ENCODE peak calls at places on chromosomes 1 and 21, in seven cellular contexts. J is K562, U is HCT116, D is HepG2, I is H1, Z is GM12878, H is SK-N-SH. S is an unnamed sample.

GRCh38 chr21:18334066-18334465 is 69.5 kb downstream of the TMPRSS15 start:
- DNase-seq in J (no peak), U (no peak), D (no peak), I (no peak), Z (no peak), H (no peak), S (no peak)

GRCh38 chr1:112997781-112998180 is 41.8 kb upstream of the SLC16A1 start:
- DNase-seq in J (no peak), U (no peak), D (no peak), I (no peak), Z (no peak), H (no peak), S (no peak)

GRCh38 chr1:234598974-234599616 is 10.9 kb downstream of the IRF2BP2 start:
- DNase-seq in J (no peak), U (no peak), D (no peak), I (no peak), Z (no peak), H (no peak), S (no peak)

GRCh38 chr1:198265073-198265661 is 108.4 kb downstream of the NEK7 start:
- DNase-seq in J (peak), U (no peak), D (no peak), I (no peak), Z (no peak), H (no peak), S (peak)

GRCh38 chr21:20999567-21000169 is 1.5 kb downstream of the NCAM2 start:
- DNase-seq in J (peak), U (no peak), D (peak), I (peak), Z (no peak), H (peak), S (peak)

GRCh38 chr1:10430216-10431064 is at the start of gene CENPS:
- DNase-seq in J (peak), U (peak), D (peak), I (peak), Z (peak), H (peak), S (peak)

GRCh38 chr21:41674433-41674832 is 92.4 kb downstream of the RIPK4 start:
- DNase-seq in J (no peak), U (no peak), D (no peak), I (no peak), Z (no peak), H (no peak), S (no peak)

GRCh38 chr1:101376121-101377095 is 139.6 kb downstream of the S1PR1 start:
- DNase-seq in J (no peak), U (no peak), D (no peak), I (no peak), Z (no peak), H (no peak), S (no peak)

GRCh38 chr21:46219591-46220239 is 8.9 kb downstream of the LSS start:
- DNase-seq in J (no peak), U (no peak), D (no peak), I (no peak), Z (no peak), H (no peak), S (no peak)

GRCh38 chr1:167090289-167090942 is at the start of gene GPA33:
- DNase-seq in J (no peak), U (no peak), D (no peak), I (no peak), Z (no peak), H (no peak), S (no peak)

GRCh38 chr1:147496571-147496970 is 44.7 kb upstream of the BCL9 start:
- DNase-seq in J (no peak), U (peak), D (peak), I (no peak), Z (no peak), H (peak), S (peak)

GRCh38 chr1:31768939-31769704 is 5.0 kb upstream of the ADGRB2 start:
- DNase-seq in J (no peak), U (no peak), D (no peak), I (no peak), Z (no peak), H (no peak), S (no peak)

GRCh38 chr1:41862411-41863221 is 56.1 kb downstream of the HIVEP3 start:
- DNase-seq in J (peak), U (peak), D (no peak), I (no peak), Z (no peak), H (no peak), S (no peak)

GRCh38 chr1:91381844-91382243 is 22.8 kb downstream of the HFM1 start:
- DNase-seq in J (peak), U (no peak), D (no peak), I (no peak), Z (no peak), H (no peak), S (no peak)

GRCh38 chr1:55723001-55723400 is 507.8 kb upstream of the USP24 start:
- DNase-seq in J (no peak), U (no peak), D (no peak), I (no peak), Z (no peak), H (no peak), S (no peak)

GRCh38 chr1:96416111-96416595 is 305.4 kb upstream of the PTBP2 start:
- DNase-seq in J (no peak), U (no peak), D (no peak), I (no peak), Z (no peak), H (peak), S (no peak)

GRCh38 chr1:196438324-196438723 is 169.9 kb downstream of the KCNT2 start:
- DNase-seq in J (peak), U (no peak), D (peak), I (no peak), Z (no peak), H (no peak), S (no peak)

GRCh38 chr1:209504571-209504970 is 78.9 kb upstream of the CAMK1G start:
- DNase-seq in J (no peak), U (no peak), D (no peak), I (no peak), Z (no peak), H (no peak), S (no peak)

GRCh38 chr1:69221492-69221990 is 346.2 kb upstream of the LRRC7 start:
- DNase-seq in J (peak), U (no peak), D (no peak), I (no peak), Z (no peak), H (peak), S (no peak)
- TF ChIP-seq JUND in J (no peak), U (no peak), D (no peak), I (no peak), Z (no peak), H (no peak), S (no peak)

GRCh38 chr1:206886831-206887230 is 10.4 kb upstream of the IL24 start:
- DNase-seq in J (no peak), U (no peak), D (no peak), I (no peak), Z (no peak), H (no peak), S (no peak)
- TF ChIP-seq JUND in J (no peak), U (no peak), D (no peak), I (no peak), Z (no peak), H (no peak), S (no peak)

GRCh38 chr1:171258943-171259342 is 10.6 kb downstream of the FMO1 start:
- DNase-seq in J (no peak), U (no peak), D (no peak), I (no peak), Z (no peak), H (no peak), S (no peak)
- TF ChIP-seq JUND in J (no peak), U (no peak), D (no peak), I (no peak), Z (no peak), H (no peak), S (no peak)

GRCh38 chr1:224378855-224379631 is 22.4 kb downstream of the CNIH4 start:
- DNase-seq in J (no peak), U (no peak), D (no peak), I (no peak), Z (peak), H (no peak), S (no peak)
- TF ChIP-seq JUND in J (no peak), U (no peak), D (no peak), I (no peak), Z (no peak), H (no peak), S (no peak)

GRCh38 chr1:18950415-18951026 is 6.0 kb downstream of the IFFO2 start:
- DNase-seq in J (no peak), U (no peak), D (no peak), I (no peak), Z (no peak), H (no peak), S (no peak)
- TF ChIP-seq JUND in J (no peak), U (no peak), D (no peak), I (no peak), Z (no peak), H (no peak), S (no peak)

GRCh38 chr21:27678511-27678910 is 711.6 kb upstream of the ADAMTS5 start:
- DNase-seq in J (no peak), U (no peak), D (no peak), I (no peak), Z (no peak), H (no peak), S (no peak)

GRCh38 chr21:27683292-27683691 is 716.4 kb upstream of the ADAMTS5 start:
- DNase-seq in J (no peak), U (no peak), D (no peak), I (no peak), Z (no peak), H (no peak), S (no peak)

GRCh38 chr21:27681038-27681437 is 714.1 kb upstream of the ADAMTS5 start:
- DNase-seq in J (no peak), U (no peak), D (no peak), I (no peak), Z (no peak), H (no peak), S (no peak)

GRCh38 chr21:27677547-27677946 is 710.7 kb upstream of the ADAMTS5 start:
- DNase-seq in J (no peak), U (no peak), D (no peak), I (no peak), Z (no peak), H (no peak), S (no peak)

GRCh38 chr21:27681841-27682240 is 715.0 kb upstream of the ADAMTS5 start:
- DNase-seq in J (no peak), U (no peak), D (no peak), I (no peak), Z (no peak), H (no peak), S (no peak)
- TF ChIP-seq JUND in J (no peak), U (no peak), D (no peak), I (no peak), Z (no peak), H (peak), S (no peak)